ENCODE peak calls at places on chromosomes 6 and 20, in four cellular contexts. C is activated CD8-positive, alpha-beta T cell treated with anti-CD3 and anti-CD28 coated beads for 36 hours; K is heart left ventricle; L is effector memory CD8-positive, alpha-beta T cell. Y is an unnamed sample.

GRCh38 chr6:10402648-10403311 is 12.1 kb downstream of the TFAP2A start:
- DNase-seq in C (no peak), K (no peak), L (no peak), Y (no peak)

GRCh38 chr20:46011631-46012482 is 3.1 kb downstream of the MMP9 start:
- DNase-seq in C (peak), K (peak), L (no peak), Y (peak)

GRCh38 chr6:169961772-169962561 is 210.5 kb downstream of the ERMARD start:
- DNase-seq in C (peak), K (peak), L (no peak), Y (peak)

GRCh38 chr6:112145080-112145573 is 57.7 kb downstream of the FAM229B start:
- DNase-seq in C (no peak), K (no peak), L (no peak), Y (no peak)

GRCh38 chr6:52552278-52552643 is 24.6 kb downstream of the TRAM2 start:
- DNase-seq in C (no peak), K (no peak), L (no peak), Y (no peak)

GRCh38 chr6:110643175-110643574 is 166.8 kb upstream of the SLC22A16 start:
- DNase-seq in C (no peak), K (no peak), L (no peak), Y (no peak)

GRCh38 chr6:100240798-100241197 is 223.9 kb downstream of the SIM1 start:
- DNase-seq in C (no peak), K (no peak), L (no peak), Y (no peak)

GRCh38 chr6:34671801-34672656 is 24.5 kb downstream of the ILRUN start:
- DNase-seq in C (peak), K (no peak), L (peak), Y (no peak)

GRCh38 chr6:119539066-119539746 is 189.6 kb upstream of the MAN1A1 start:
- DNase-seq in C (no peak), K (no peak), L (no peak), Y (no peak)

GRCh38 chr6:31170600-31170881 is at the start of gene POU5F1:
- DNase-seq in C (no peak), K (no peak), L (no peak), Y (no peak)

GRCh38 chr6:149925974-149926777 is 3.3 kb upstream of the RAET1G start:
- DNase-seq in C (peak), K (peak), L (peak), Y (peak)

GRCh38 chr20:20009784-20010253 is 7.3 kb upstream of the NAA20 start:
- DNase-seq in C (no peak), K (no peak), L (no peak), Y (no peak)

GRCh38 chr6:51972659-51973058 is 114.8 kb downstream of the PKHD1 start:
- DNase-seq in C (no peak), K (no peak), L (no peak), Y (no peak)

GRCh38 chr6:44456070-44456965 is 68.8 kb downstream of the CDC5L start:
- DNase-seq in C (peak), K (peak), L (peak), Y (peak)

GRCh38 chr6:169286961-169287360 is 33.3 kb upstream of the THBS2 start:
- DNase-seq in C (no peak), K (no peak), L (no peak), Y (no peak)

GRCh38 chr6:38489951-38490350 is 149.8 kb downstream of the BTBD9 start:
- DNase-seq in C (no peak), K (no peak), L (no peak), Y (no peak)

GRCh38 chr6:158067436-158068015 is 85.9 kb downstream of the SYNJ2 start:
- DNase-seq in C (no peak), K (no peak), L (no peak), Y (no peak)

GRCh38 chr6:109944448-109944847 is 33.7 kb upstream of the GPR6 start:
- DNase-seq in C (no peak), K (no peak), L (no peak), Y (no peak)

GRCh38 chr6:129708496-129709216 is 1.3 kb downstream of the ARHGAP18 start:
- DNase-seq in C (no peak), K (no peak), L (no peak), Y (no peak)

GRCh38 chr20:8255945-8256632 is 124.0 kb downstream of the PLCB1 start:
- DNase-seq in C (no peak), K (no peak), L (no peak), Y (no peak)

GRCh38 chr6:123888779-123889513 is 85.3 kb downstream of the NKAIN2 start:
- DNase-seq in C (no peak), K (no peak), L (no peak), Y (no peak)

GRCh38 chr20:821083-822065 is 12.1 kb upstream of the FAM110A start:
- DNase-seq in C (no peak), K (no peak), L (no peak), Y (no peak)

GRCh38 chr20:46438156-46438750 is 31.8 kb upstream of the ELMO2 start:
- DNase-seq in C (peak), K (no peak), L (peak), Y (no peak)

GRCh38 chr6:88142299-88142668 is 23.9 kb downstream of the CNR1 start:
- DNase-seq in C (no peak), K (no peak), L (no peak), Y (no peak)

GRCh38 chr6:4667591-4667990 is 108.6 kb upstream of the CDYL start:
- DNase-seq in C (no peak), K (no peak), L (no peak), Y (no peak)

GRCh38 chr6:47174502-47175023 is 132.4 kb upstream of the ADGRF1 start:
- DNase-seq in C (no peak), K (no peak), L (no peak), Y (no peak)

GRCh38 chr20:47181056-47181862 is 175.2 kb downstream of the ZMYND8 start:
- DNase-seq in C (peak), K (no peak), L (no peak), Y (no peak)

GRCh38 chr6:132919476-132919875 is 105.1 kb downstream of the RPS12 start:
- DNase-seq in C (no peak), K (peak), L (no peak), Y (peak)

GRCh38 chr6:104187616-104188015 is 672.1 kb downstream of the HACE1 start:
- DNase-seq in C (no peak), K (no peak), L (no peak), Y (no peak)

GRCh38 chr6:75747371-75747984 is 1.6 kb upstream of the MYO6 start:
- DNase-seq in C (no peak), K (no peak), L (no peak), Y (no peak)

GRCh38 chr6:30319146-30319835 is 7.4 kb upstream of the TRIM39 start:
- DNase-seq in C (no peak), K (no peak), L (no peak), Y (no peak)

GRCh38 chr6:24981385-24981758 is 45.6 kb upstream of the RIPOR2 start:
- DNase-seq in C (no peak), K (no peak), L (no peak), Y (no peak)

GRCh38 chr20:17571153-17571527 is 1.3 kb downstream of the DSTN start:
- DNase-seq in C (peak), K (no peak), L (no peak), Y (no peak)

Y was measured in Right ventricle myocardium superior.